ENCODE peak calls at places on chromosome 3, in six cellular contexts. O, V, F, D, P and R are unnamed samples.

GRCh38 chr3:4835616-4836043 is 143.6 kb upstream of the BHLHE40 start:
- DNase-seq in F (no peak), V (no peak), O (peak), P (no peak), D (no peak), R (no peak)

GRCh38 chr3:183027276-183027675 is 46.9 kb upstream of the DCUN1D1 start:
- DNase-seq in F (no peak), P (no peak), O (no peak), V (no peak), D (no peak), R (no peak)

GRCh38 chr3:188239577-188239976 is 85.6 kb downstream of the LPP start:
- DNase-seq in D (no peak), F (no peak), V (no peak), P (no peak), O (no peak), R (no peak)

GRCh38 chr3:69999191-70000027 is at the start of gene SAMMSON:
- DNase-seq in O (peak), F (no peak), V (no peak), P (peak), D (no peak), R (no peak)

GRCh38 chr3:72329354-72329753 is 518.9 kb downstream of the SHQ1 start:
- DNase-seq in O (peak), D (peak), P (no peak), F (peak), V (no peak), R (no peak)

GRCh38 chr3:105823149-105823866 is 45.5 kb downstream of the CBLB start:
- DNase-seq in D (no peak), O (no peak), F (no peak), V (no peak), P (peak), R (no peak)

GRCh38 chr3:194814878-194815357 is 129.2 kb downstream of the FAM43A start:
- DNase-seq in V (no peak), O (no peak), P (no peak), D (no peak), F (no peak), R (no peak)

GRCh38 chr3:11522398-11522715 is 121.4 kb downstream of the VGLL4 start:
- DNase-seq in O (no peak), P (peak), V (no peak), F (peak), D (no peak), R (no peak)